ENCODE peak calls at places on chromosomes 16 and 17, in nine cellular contexts. U, H, M, E, T, I, D, P and G are unnamed samples.

GRCh38 chr16:69838417-69838990 is 76.4 kb downstream of the WWP2 start:
- DNase-seq in I (no peak), D (no peak), M (no peak), H (no peak), E (no peak), P (no peak), U (peak; percentile 53), T (no peak), G (no peak)

GRCh38 chr16:4976611-4977145 is 18.5 kb downstream of the SEC14L5 start:
- DNase-seq in H (no peak), D (no peak), I (no peak), P (no peak), T (no peak), U (no peak), E (no peak), M (no peak), G (no peak)

GRCh38 chr16:55908641-55909040 is 33.5 kb upstream of the CES5A start:
- DNase-seq in H (no peak), T (no peak), U (no peak), E (no peak), P (no peak), M (no peak), I (no peak), D (no peak), G (no peak)

GRCh38 chr17:78805301-78805700 is 23.2 kb upstream of the CYTH1 start:
- DNase-seq in D (no peak), T (no peak), M (no peak), U (no peak), H (no peak), E (no peak), P (no peak), I (no peak), G (no peak)

GRCh38 chr16:48188449-48189102 is 32.8 kb upstream of the ABCC12 start:
- DNase-seq in U (no peak), H (no peak), P (no peak), E (no peak), M (no peak), I (no peak), D (no peak), T (no peak), G (no peak)

GRCh38 chr17:12342609-12343248 is 322.1 kb downstream of the MAP2K4 start:
- DNase-seq in P (no peak), E (peak; percentile 26), D (no peak), M (peak; percentile 4), H (peak; percentile 82), T (no peak), I (peak; percentile 22), U (peak; percentile 64), G (no peak)

GRCh38 chr17:6494239-6494941 is 50.1 kb downstream of the PIMREG start:
- DNase-seq in M (no peak), H (no peak), U (no peak), T (no peak), I (no peak), D (no peak), P (no peak), E (no peak), G (no peak)

GRCh38 chr17:76909971-76910760 is 42.0 kb downstream of the MGAT5B start:
- DNase-seq in D (no peak), M (peak; percentile 74), U (peak; percentile 91), H (peak; percentile 89), I (peak; percentile 46), E (no peak), T (no peak), P (peak; percentile 55), G (no peak)

GRCh38 chr17:61770043-61770442 is 93.3 kb downstream of the BRIP1 start:
- DNase-seq in U (no peak), P (peak; percentile 43), T (peak; percentile 5), M (no peak), I (no peak), E (no peak), D (no peak), H (no peak), G (no peak)

GRCh38 chr17:19724501-19725420 is 8.4 kb upstream of the SLC47A2 start:
- DNase-seq in U (no peak), D (peak; percentile 74), T (no peak), M (no peak), E (no peak), I (no peak), H (peak; percentile 28), P (no peak), G (no peak)

GRCh38 chr17:60164164-60164563 is 14.4 kb downstream of the CA4 start:
- DNase-seq in T (no peak), I (no peak), M (no peak), P (no peak), U (no peak), E (no peak), D (no peak), H (no peak), G (no peak)
- H3K27ac ChIP-seq in T (no peak overlapping the region), I (no peak overlapping the region), M (no peak overlapping the region), P (no peak overlapping the region), U (no peak overlapping the region), E (no peak overlapping the region), D (no peak overlapping the region), H (no peak overlapping the region), G (no peak overlapping the region)

GRCh38 chr17:1347681-1348318 is 52.2 kb downstream of the YWHAE start:
- DNase-seq in I (no peak), D (peak; percentile 45), M (no peak), T (no peak), P (peak; percentile 43), E (no peak), H (no peak), U (no peak), G (no peak)

GRCh38 chr17:1343554-1343953 is 56.5 kb downstream of the YWHAE start:
- DNase-seq in H (no peak), I (no peak), M (no peak), E (no peak), T (no peak), U (no peak), D (no peak), P (no peak), G (no peak)

GRCh38 chr17:1340371-1340770 is 59.7 kb downstream of the YWHAE start:
- DNase-seq in U (no peak), E (no peak), H (no peak), M (no peak), P (no peak), D (no peak), T (no peak), I (no peak), G (no peak)

DNA sequence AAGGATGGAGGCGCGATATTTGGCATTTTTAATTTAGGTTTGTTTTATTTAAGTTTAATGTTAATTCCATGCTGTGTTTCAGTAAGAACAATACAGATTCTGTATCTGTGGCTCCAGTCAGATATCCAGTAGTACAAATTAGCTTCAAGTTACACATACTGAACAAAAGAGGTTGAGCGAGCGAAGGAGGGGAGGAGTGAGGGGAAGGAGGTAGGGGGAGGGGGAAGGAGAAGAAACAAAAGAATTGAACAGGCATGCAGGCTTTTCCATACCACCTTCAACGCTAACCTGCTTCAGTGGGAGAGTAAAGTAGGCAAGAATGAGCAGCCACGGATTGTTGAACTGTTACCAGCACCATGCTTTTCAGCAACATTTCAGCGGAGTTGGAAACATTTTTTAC is 55.5 kb downstream of the YWHAE start:
- DNase-seq in T (no peak), U (peak; percentile 67), D (no peak), H (no peak), E (no peak), I (no peak), M (no peak), P (no peak), G (no peak)
- H3K27ac ChIP-seq in T (no peak overlapping the region), U (peak overlapping the region; percentile 57), D (no peak overlapping the region), H (no peak overlapping the region), E (no peak overlapping the region), I (no peak overlapping the region), M (peak overlapping the region; percentile 58), P (no peak overlapping the region), G (no peak overlapping the region)

GRCh38 chr16:80899804-80900592 is 95.6 kb upstream of the CDYL2 start:
- DNase-seq in M (no peak), P (no peak), H (no peak), D (peak; percentile 89), E (peak; percentile 61), I (no peak), T (peak; percentile 39), U (no peak), G (peak; percentile 42)

GRCh38 chr16:80896778-80897177 is 92.4 kb upstream of the CDYL2 start:
- DNase-seq in E (no peak), P (no peak), D (no peak), M (no peak), U (no peak), I (no peak), H (no peak), T (peak; percentile 26), G (no peak)

GRCh38 chr16:80900593-80900954 is 96.2 kb upstream of the CDYL2 start:
- DNase-seq in D (no peak), U (no peak), E (no peak), M (no peak), T (no peak), I (no peak), H (no peak), P (no peak), G (no peak)

GRCh38 chr16:80903616-80904015 is 99.2 kb upstream of the CDYL2 start:
- DNase-seq in U (no peak), D (no peak), P (no peak), T (no peak), H (no peak), I (no peak), E (no peak), M (no peak), G (no peak)

DNA sequence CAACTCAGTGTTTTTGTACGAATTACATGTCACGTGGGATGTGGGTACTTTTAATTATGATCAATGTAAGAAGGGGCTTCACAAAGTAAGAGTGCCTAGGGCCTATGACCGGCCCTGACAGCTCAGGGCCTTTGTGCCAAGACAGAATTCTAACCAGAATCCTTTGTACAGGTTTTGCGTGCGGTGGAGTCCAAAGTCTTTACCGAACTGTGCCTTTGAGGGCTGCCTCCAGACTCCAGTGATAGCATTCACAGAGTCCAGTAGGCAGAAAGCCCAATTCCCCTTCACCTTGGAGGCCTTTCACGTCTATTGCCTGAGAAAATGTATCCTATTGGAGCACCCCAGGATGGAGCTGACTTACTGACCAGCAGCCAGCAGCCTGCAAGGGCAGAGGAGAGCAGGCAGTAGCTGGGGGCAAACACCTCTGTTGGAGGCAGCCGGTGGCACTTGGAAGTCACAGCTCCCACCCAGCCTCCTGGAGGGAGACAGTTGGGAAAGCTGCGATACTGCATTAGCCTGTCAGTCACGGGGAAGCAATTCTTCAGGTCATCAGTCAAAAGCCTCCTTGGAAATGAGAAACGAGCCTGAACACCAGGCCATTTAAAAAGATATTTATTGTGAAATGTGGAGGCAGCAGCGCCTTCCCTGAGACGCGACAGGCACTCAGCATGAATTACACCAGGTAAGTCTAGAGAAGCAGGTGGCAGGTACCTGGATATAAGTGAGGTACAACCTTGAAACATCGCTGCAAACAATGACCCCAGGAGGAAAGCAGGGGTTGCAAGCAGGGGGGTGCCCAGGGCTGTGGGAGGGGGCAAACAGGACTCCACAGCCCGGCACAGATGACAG is 98.1 kb upstream of the CDYL2 start:
- DNase-seq in U (no peak), P (no peak), D (no peak), T (no peak), M (no peak), H (no peak), I (no peak), E (no peak), G (no peak)
- H3K27ac ChIP-seq in U (no peak overlapping the region), P (no peak overlapping the region), D (no peak overlapping the region), T (no peak overlapping the region), M (no peak overlapping the region), H (no peak overlapping the region), I (no peak overlapping the region), E (no peak overlapping the region), G (no peak overlapping the region)

DNA sequence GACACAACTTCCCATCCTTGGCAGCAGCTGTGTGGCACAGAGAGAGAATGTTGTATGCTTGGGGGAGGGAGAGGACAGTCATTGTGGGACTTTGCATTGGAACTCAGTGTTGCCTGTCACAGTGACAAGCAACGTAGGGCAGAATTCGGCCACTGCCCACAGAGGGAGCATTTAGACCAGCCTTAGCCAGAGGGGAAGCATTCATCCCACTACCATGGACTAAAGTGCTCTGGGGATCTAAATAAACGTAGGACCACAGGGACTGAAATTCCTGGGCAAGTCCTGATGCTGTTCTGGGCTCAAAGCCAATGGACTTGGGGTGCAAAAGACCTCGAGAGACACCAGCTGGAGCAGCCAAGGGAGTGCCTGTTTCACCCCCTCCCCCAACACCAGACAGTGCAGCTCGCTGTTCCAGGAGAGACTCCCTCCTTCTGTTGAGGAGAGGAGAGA is 44.9 kb downstream of the ABCA8 start:
- DNase-seq in U (peak; percentile 31), M (no peak), P (peak; percentile 29), E (peak; percentile 49), T (no peak), D (peak; percentile 25), I (no peak), H (no peak), G (peak; percentile 77)
- H3K27ac ChIP-seq in U (no peak overlapping the region), M (no peak overlapping the region), P (peak overlapping the region; percentile 13), E (peak overlapping the region; percentile 18), T (peak overlapping the region; percentile 87), D (peak overlapping the region; percentile 5), I (no peak overlapping the region), H (no peak overlapping the region), G (peak overlapping the region; percentile 93)